ENCODE peak calls at places on chromosomes 13 and 19, in four cellular contexts. W is PC-3, G is endothelial cell of umbilical vein, K is neural progenitor cell. U is an unnamed sample.

GRCh38 chr13:106566682-106567420 is 1.1 kb downstream of the ARGLU1 start:
- DNase-seq in G (peak), W (peak), K (peak), U (peak)

GRCh38 chr19:41708481-41708880 is at the start of gene CEACAM5:
- DNase-seq in K (no peak), G (no peak), W (no peak), U (no peak)

GRCh38 chr13:47033216-47033615 is 136.4 kb upstream of the HTR2A start:
- DNase-seq in K (no peak), W (peak), G (no peak), U (no peak)

GRCh38 chr19:18436651-18437478 is 1.1 kb downstream of the ISYNA1 start:
- DNase-seq in K (peak), G (peak), W (peak), U (peak)

GRCh38 chr13:51861728-51862300 is at the start of gene CCDC70:
- DNase-seq in K (no peak), W (peak), G (peak), U (no peak)

GRCh38 chr13:77389617-77389984 is 62.7 kb upstream of the MYCBP2 start:
- DNase-seq in W (no peak), G (no peak), K (no peak), U (no peak)

GRCh38 chr19:12596927-12597548 is 13.6 kb downstream of the ZNF490 start:
- DNase-seq in G (no peak), W (no peak), K (no peak), U (no peak)

GRCh38 chr13:37446503-37446902 is 152.1 kb downstream of the POSTN start:
- DNase-seq in W (peak), G (no peak), K (no peak), U (no peak)

GRCh38 chr19:29515706-29516357 is 10.0 kb upstream of the VSTM2B start:
- DNase-seq in G (no peak), K (no peak), W (no peak), U (no peak)

GRCh38 chr13:108922108-108922507 is 292.7 kb downstream of the MYO16 start:
- DNase-seq in G (no peak), K (no peak), W (no peak), U (no peak)

GRCh38 chr19:34236035-34236793 is 18.1 kb upstream of the GARRE1 start:
- DNase-seq in W (no peak), K (no peak), G (no peak), U (no peak)

GRCh38 chr19:40690699-40691420 is 409 bp upstream of the NUMBL start:
- DNase-seq in W (peak), K (peak), G (peak), U (peak)

GRCh38 chr13:30727491-30728350 is 7.6 kb upstream of the ALOX5AP start:
- DNase-seq in K (no peak), W (no peak), G (no peak), U (no peak)

GRCh38 chr19:46861691-46862503 is 1.1 kb downstream of the ARHGAP35 start:
- DNase-seq in G (peak), W (peak), K (peak), U (peak)

GRCh38 chr13:29947839-29948238 is 97.4 kb upstream of the UBL3 start:
- DNase-seq in K (no peak), G (no peak), W (no peak), U (no peak)

GRCh38 chr19:7748756-7749155 is 1.4 kb upstream of the CD209 start:
- DNase-seq in G (peak), W (peak), K (no peak), U (no peak)

GRCh38 chr13:20389696-20390525 is 135.7 kb downstream of the CRYL1 start:
- DNase-seq in G (no peak), K (no peak), W (no peak), U (no peak)

GRCh38 chr19:33849551-33850147 is 53.0 kb downstream of the KCTD15 start:
- DNase-seq in W (no peak), G (no peak), K (no peak), U (no peak)

GRCh38 chr19:5631511-5632240 is 8.8 kb downstream of the SAFB start:
- DNase-seq in K (no peak), W (no peak), G (no peak), U (no peak)

GRCh38 chr13:77339408-77339807 is 12.5 kb upstream of the MYCBP2 start:
- DNase-seq in W (no peak), G (no peak), K (no peak), U (no peak)

GRCh38 chr19:39170398-39171231 is 26.1 kb upstream of the NCCRP1 start:
- DNase-seq in W (no peak), K (no peak), G (no peak), U (no peak)

GRCh38 chr19:56476671-56477428 is at the start of gene ZNF667:
- DNase-seq in K (peak), W (peak), G (peak), U (peak)

GRCh38 chr19:13162749-13163608 is 12.8 kb downstream of the IER2 start:
- DNase-seq in W (peak), K (peak), G (peak), U (peak)

GRCh38 chr13:29991343-29991742 is 140.9 kb upstream of the UBL3 start:
- DNase-seq in W (peak), K (no peak), G (no peak), U (no peak)

DNA sequence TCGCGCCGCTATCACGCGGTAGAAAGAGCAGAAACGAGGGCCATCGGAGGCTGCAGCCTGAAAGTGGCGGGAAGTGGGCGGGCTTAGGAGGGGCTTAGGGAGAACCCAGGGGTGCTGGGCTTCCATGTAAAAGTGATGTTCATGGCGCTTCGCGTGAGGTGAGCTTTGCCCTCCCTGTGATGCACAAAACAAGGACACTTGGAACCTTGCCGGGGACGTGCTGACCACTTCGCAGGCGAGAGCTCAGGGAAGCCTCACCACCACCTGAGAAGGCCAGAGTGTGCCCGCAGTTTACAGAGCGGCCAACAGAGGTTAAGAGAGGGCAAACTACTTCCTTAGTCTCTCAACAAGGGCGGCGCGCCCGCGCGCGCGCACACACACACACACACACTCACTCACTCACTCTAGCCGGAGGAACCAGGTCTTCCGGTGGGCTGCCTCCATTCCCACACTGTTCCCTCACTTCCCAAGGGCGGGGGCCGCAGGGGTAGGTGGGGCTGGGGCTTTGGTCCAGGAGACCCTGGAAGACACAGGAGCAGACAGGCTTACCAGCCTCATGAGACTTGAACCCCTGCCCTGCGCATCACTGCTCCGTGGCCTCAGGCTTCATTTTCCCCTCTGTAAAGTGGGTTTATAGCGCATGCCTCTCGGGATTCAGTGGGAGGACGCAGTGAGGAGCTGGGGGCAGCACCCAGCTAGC is 716 bp downstream of the GAPDHS start:
- DNase-seq in G (no peak), K (peak), W (no peak), U (no peak)
- TF ChIP-seq EZH2 in G (no peak), K (no peak), W (no peak), U (no peak)

DNA sequence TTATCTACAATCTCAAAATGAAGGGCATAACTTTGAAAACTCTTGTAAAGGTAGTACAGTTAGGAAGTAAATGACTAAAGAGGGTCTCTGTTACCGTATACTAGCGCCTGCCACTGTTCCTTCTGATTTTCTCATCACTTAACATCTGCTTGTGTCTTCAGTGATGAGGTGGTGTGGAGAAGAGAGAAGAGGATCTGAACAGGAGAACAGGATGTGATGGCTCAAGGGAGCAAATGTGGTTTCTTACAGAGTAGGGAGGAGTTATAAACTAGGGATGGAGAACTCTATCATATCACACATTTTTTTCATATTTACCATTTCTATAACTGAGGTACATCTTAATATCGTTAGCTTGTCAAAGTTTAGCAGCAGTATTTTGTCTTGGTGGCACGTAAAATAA is 1.1 kb downstream of the KCTD4 start:
- DNase-seq in K (no peak), W (no peak), G (no peak), U (no peak)
- TF ChIP-seq EZH2 in K (no peak), W (no peak), G (no peak), U (no peak)

DNA sequence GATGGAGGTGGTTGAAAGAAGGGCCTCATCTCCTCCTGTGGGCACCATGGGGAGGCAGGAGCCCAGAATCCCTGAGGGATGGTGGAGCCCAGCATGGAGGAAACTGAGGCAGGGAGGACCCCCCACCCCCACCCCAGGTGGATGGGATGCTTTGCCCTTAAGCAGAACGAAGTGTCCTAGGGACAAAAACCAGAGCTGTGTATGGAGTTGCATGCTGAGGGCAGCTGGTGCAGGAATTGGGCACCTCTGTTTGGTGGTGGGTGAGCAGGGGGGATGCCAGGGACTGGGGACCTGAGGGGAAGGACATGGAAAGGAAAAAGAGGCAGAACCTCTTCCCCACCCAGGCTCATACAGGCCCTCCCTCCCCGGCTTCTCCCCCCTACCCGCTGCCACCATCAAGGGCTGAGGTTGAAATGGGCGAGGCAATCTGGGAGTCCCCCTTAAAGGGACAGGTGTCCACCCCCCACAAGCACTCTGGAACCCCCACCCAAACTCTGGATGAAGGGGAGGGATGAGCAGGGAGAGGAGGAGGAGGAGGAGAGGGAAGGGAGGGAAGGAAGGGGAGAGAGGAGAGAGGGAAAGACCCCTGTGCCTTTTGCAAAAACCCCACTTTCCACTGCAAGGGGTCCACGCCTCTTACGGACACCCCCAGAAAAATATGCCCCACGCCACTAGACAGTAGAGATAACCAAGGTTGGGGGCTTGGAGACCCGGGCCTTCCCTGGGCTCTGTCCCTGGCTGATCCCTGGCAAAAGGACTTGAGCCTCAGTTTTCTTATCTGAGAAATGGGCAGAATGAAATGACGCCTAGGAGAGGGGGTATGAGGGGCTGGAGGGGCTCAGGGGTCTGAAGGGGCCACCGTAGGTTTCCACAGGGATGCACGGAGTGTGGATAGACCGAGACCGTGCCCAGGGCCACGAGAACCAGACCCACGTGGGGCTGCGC is 5.9 kb downstream of the ONECUT3 start:
- DNase-seq in W (no peak), K (no peak), G (no peak), U (no peak)
- TF ChIP-seq EZH2 in W (no peak), K (no peak), G (no peak), U (no peak)

GRCh38 chr13:44103721-44104490 is 224.2 kb downstream of the LACC1 start:
- DNase-seq in W (no peak), K (no peak), G (no peak), U (no peak)

GRCh38 chr13:44107357-44108121 is 227.8 kb downstream of the LACC1 start:
- DNase-seq in K (no peak), W (no peak), G (no peak), U (no peak)

GRCh38 chr13:44108345-44108858 is 228.7 kb downstream of the LACC1 start:
- DNase-seq in G (peak), K (no peak), W (peak), U (no peak)

GRCh38 chr13:44104969-44105368 is 225.3 kb downstream of the LACC1 start:
- DNase-seq in W (no peak), G (no peak), K (no peak), U (no peak)

DNA sequence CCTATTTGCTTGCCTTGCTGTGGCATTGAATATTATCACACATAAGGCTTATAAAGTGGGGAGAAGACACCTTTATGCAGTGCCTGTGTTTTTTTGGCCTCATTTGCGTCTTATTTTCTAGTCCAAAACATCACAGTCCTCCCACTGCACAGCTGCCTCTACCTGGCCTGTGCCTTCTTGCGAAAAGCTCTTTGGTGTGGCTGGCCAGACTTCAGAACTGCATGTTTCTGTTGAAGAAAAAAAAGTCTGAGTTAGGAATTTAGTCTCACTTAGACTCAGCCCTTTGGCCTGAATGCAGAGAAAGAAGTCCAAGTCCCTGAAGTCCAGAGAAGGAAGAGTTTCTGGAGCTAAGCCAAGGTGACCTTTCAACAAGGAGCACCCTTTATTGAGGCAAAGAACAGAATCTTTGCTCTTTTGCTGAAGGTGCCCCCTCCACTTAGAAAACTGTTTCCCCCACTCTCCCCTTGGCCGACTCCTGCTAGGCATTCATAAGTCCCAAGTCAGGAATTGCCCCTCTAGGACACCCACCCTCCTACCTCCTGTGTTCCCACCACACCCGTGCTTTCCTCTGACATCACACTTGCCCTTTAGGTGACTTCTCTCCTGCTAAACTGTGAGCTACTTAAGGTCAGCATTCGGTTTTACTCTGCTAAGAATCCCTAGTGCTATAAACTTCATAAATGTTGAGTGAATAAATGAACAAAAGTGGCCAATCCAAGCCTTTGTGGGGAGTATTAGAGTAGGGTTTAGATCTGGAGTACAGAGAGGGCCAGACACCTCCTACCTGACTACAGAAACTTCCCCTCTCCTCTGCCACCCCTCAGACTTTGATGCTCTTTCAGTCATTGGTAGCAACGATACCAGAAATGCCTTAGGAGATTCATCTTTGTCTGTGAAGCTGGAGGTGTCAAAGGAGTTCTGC is 226.8 kb downstream of the LACC1 start:
- DNase-seq in G (no peak), W (no peak), K (no peak), U (no peak)
- TF ChIP-seq EZH2 in G (no peak), W (no peak), K (no peak), U (no peak)

GRCh38 chr13:43786766-43787517 is at the start of gene ENOX1:
- DNase-seq in K (peak), W (peak), G (peak), U (no peak)
- TF ChIP-seq EZH2 in K (peak), W (no peak), G (peak), U (no peak)

GRCh38 chr13:93824286-93824685 is 597.7 kb downstream of the GPC6 start:
- DNase-seq in W (no peak), K (no peak), G (no peak), U (no peak)
- TF ChIP-seq EZH2 in W (no peak), K (no peak), G (no peak), U (no peak)

DNA sequence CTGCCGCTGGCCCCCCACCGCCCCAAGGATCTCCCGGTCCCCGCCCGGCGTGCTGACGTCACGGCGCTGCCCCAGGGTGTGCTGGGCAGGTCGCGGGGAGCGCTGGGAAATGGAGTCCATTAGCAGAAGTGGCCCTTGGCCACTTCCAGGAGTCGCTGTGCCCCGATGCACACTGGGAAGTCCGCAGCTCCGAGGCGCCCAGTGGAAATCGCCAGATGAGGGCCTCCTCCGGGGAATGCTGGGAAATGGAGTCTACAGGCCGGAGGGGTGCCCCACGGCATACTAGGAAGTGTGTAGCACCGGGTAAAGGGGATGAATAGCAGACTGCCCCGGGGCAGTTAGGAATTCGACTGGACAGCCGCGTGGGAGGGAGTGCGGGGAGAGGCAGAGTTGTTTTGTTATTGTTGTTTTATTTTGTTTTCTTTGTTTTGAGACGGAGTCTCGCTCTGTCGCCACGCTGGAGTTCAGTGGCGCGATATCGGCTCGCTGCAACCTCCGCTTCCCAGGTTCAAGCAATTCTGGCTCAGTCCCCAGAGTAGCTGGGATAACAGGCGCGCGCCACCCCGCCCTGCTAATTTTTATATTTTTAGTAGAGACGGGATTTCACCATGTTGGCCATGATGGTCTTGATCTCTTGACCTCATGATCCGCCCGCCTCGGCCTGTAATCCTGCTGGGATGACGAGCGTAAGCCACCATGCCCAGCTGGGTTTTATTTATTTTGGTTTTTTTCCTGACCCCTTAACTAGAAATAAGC is at the start of gene PPP1R12C:
- DNase-seq in K (peak), W (peak), G (peak), U (peak)
- TF ChIP-seq EZH2 in K (no peak), W (no peak), G (no peak), U (no peak)

GRCh38 chr19:19538077-19538764 is at the start of gene CILP2:
- DNase-seq in W (peak), G (no peak), K (peak), U (no peak)
- TF ChIP-seq EZH2 in W (no peak), G (peak), K (peak), U (no peak)

GRCh38 chr13:96090240-96091101 is 564 bp downstream of the HS6ST3 start:
- DNase-seq in G (peak), K (peak), W (no peak), U (no peak)

GRCh38 chr13:96089749-96090239 is at the start of gene HS6ST3:
- DNase-seq in K (peak), G (peak), W (peak), U (no peak)

GRCh38 chr13:96093296-96094006 is 3.5 kb downstream of the HS6ST3 start:
- DNase-seq in G (peak), K (no peak), W (peak), U (no peak)

GRCh38 chr13:96091164-96091931 is 1.4 kb downstream of the HS6ST3 start:
- DNase-seq in K (peak), G (peak), W (no peak), U (no peak)

GRCh38 chr13:96091932-96092253 is 2.0 kb downstream of the HS6ST3 start:
- DNase-seq in K (no peak), G (no peak), W (no peak), U (no peak)
- TF ChIP-seq EZH2 in K (peak), G (no peak), W (no peak), U (no peak)